ENCODE peak calls at places on chromosome 19, in six cellular contexts. P, K, G, X, T and D are unnamed samples.

GRCh38 chr19:49361438-49362047 is 673 bp downstream of the TEAD2 start:
- DNase-seq in P (no peak), K (peak; percentile 80), T (peak; percentile 88), G (peak; percentile 73), X (peak; percentile 93), D (peak; percentile 70)

GRCh38 chr19:45437328-45437727 is 13.6 kb upstream of the ERCC1 start:
- DNase-seq in P (no peak), K (no peak), G (no peak), X (no peak), T (no peak), D (no peak)

GRCh38 chr19:29715695-29716581 is 877 bp upstream of the C19orf12 start:
- DNase-seq in G (no peak), K (no peak), T (peak; percentile 50), P (no peak), X (peak; percentile 46), D (no peak)

GRCh38 chr19:28037186-28037585 is 1175.8 kb downstream of the UQCRFS1 start:
- DNase-seq in X (no peak), T (no peak), K (no peak), G (no peak), P (no peak), D (no peak)

GRCh38 chr19:27777242-27777641 is 1435.7 kb downstream of the UQCRFS1 start:
- DNase-seq in G (peak; percentile 8), P (no peak), K (no peak), T (no peak), X (no peak), D (no peak)

GRCh38 chr19:47714339-47714738 is 1.1 kb downstream of the EHD2 start:
- DNase-seq in G (no peak), X (peak; percentile 27), K (no peak), P (no peak), T (peak; percentile 45), D (no peak)

GRCh38 chr19:41870401-41870873 is 6.6 kb upstream of the CD79A start:
- DNase-seq in K (peak; percentile 61), P (no peak), G (no peak), X (peak; percentile 22), T (no peak), D (no peak)

GRCh38 chr19:10270180-10270615 is 722 bp upstream of the ICAM1 start:
- DNase-seq in G (peak; percentile 33), T (no peak), K (no peak), X (peak; percentile 46), P (no peak), D (no peak)

GRCh38 chr19:47075179-47075811 is 26.9 kb upstream of the TMEM160 start:
- DNase-seq in P (no peak), K (peak; percentile 12), X (no peak), G (no peak), T (no peak), D (no peak)

GRCh38 chr19:9792191-9793050 is 23.9 kb upstream of the ZNF846 start:
- DNase-seq in G (peak; percentile 98), X (peak; percentile 96), P (peak; percentile 96), K (peak; percentile 91), T (peak; percentile 98), D (peak; percentile 96)

GRCh38 chr19:14619404-14619803 is 36.5 kb downstream of the CLEC17A start:
- DNase-seq in X (no peak), T (no peak), P (no peak), G (no peak), K (no peak), D (no peak)

GRCh38 chr19:38394488-38394887 is 6.0 kb downstream of the SPRED3 start:
- DNase-seq in G (peak; percentile 98), T (peak; percentile 95), K (no peak), P (peak; percentile 82), X (no peak), D (no peak)

GRCh38 chr19:19580417-19580816 is 38.1 kb downstream of the PBX4 start:
- DNase-seq in T (no peak), K (no peak), P (no peak), G (no peak), X (no peak), D (no peak)

GRCh38 chr19:10013316-10013715 is at the start of gene RDH8:
- DNase-seq in K (no peak), G (no peak), X (no peak), T (no peak), P (no peak), D (no peak)

GRCh38 chr19:56866563-56866962 is 26.0 kb upstream of the PEG3 start:
- DNase-seq in T (peak; percentile 7), K (no peak), X (no peak), P (no peak), G (no peak), D (peak; percentile 4)

GRCh38 chr19:23901360-23901759 is 13.3 kb upstream of the ZNF726 start:
- DNase-seq in T (no peak), G (no peak), K (no peak), P (no peak), X (no peak), D (no peak)

GRCh38 chr19:49335071-49335783 is at the start of gene CD37:
- DNase-seq in T (no peak), K (no peak), G (peak; percentile 21), P (no peak), X (no peak), D (no peak)

GRCh38 chr19:50377051-50377441 is 789 bp downstream of the NR1H2 start:
- DNase-seq in X (peak; percentile 17), T (peak; percentile 74), G (no peak), P (no peak), K (no peak), D (no peak)

GRCh38 chr19:41879080-41879479 is 2.0 kb downstream of the CD79A start:
- DNase-seq in T (no peak), K (no peak), G (no peak), P (no peak), X (no peak), D (no peak)

GRCh38 chr19:1524206-1524971 is 512 bp downstream of the PLK5 start:
- DNase-seq in G (no peak), X (no peak), P (no peak), T (peak; percentile 13), K (no peak), D (no peak)

GRCh38 chr19:1522061-1522460 is 1.8 kb upstream of the PLK5 start:
- DNase-seq in G (no peak), P (no peak), K (no peak), T (no peak), X (no peak), D (no peak)

GRCh38 chr19:1523412-1524205 is at the start of gene PLK5:
- DNase-seq in T (no peak), X (no peak), K (no peak), P (no peak), G (no peak), D (no peak)

GRCh38 chr19:1521636-1522035 is 2.2 kb upstream of the PLK5 start:
- DNase-seq in X (no peak), T (no peak), P (no peak), G (no peak), K (no peak), D (no peak)

DNA sequence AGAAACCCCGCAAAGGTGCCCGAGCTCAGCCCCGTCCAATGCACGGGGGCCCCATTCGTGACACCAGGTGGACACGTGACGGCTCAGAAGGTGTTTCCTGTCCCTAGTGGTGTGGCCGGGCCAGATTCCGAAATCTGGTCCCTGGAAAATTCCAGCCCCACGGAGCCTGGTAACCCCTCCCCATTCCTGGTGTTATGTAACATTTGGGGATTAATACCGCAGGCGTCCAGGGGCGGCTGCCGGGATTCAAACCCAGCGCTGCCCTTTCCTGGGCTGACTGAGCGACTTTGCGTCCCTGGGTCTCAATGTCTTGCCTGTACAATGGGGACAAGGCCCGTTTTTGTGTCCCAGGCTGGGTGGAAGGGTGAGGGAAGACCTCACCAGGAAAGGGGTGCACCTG is 1.0 kb upstream of the PLK5 start:
- DNase-seq in X (no peak), K (no peak), G (no peak), P (no peak), T (no peak), D (no peak)
- H3K4me2 ChIP-seq in X (no peak overlapping the region), K (no peak overlapping the region), G (no peak overlapping the region), P (no peak overlapping the region), T (no peak overlapping the region), D (no peak overlapping the region)

DNA sequence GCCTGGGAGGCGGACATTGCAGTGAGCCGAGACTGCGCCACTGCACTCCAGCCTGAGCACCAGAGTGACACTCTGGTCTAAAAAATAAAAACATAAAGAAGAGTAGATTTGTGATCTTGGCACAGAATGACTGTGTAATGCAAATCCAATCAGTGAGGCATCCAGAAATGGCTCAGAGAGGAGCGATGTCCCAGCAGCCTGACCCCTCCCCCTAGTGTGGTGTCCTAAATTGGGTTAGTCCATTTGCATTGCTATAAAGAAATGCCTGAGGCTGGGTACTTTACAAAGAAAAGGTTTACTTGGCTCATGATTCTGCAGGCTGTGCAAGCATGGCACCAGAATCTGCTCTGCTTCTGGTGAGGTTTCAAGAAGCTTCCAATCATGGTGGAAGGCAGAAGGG is 59.1 kb upstream of the ZNF30 start:
- DNase-seq in P (no peak), X (no peak), T (no peak), K (no peak), G (no peak), D (no peak)
- H2BK15ac ChIP-seq in P (no peak overlapping the region), X (no peak overlapping the region), T (no peak overlapping the region), K (no peak overlapping the region), G (no peak overlapping the region), D (no peak overlapping the region)

DNA sequence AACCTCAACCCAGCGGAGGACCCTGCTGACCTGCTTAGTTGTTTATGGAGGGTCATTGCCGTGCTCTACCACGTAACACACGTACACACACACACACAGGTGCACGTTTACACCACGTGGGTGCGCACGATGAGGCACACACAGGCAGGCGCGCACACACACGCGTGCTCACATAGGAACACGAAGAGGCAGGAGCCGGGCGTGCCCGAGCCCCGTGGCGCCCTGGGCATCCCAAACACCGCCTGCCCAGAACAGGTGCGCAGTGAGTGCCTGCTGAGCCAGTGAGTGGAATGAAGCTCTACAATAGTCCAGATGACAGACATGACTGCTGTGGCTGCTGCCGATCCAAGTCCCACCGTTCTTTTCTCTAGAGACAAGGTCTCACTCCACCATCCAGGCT is 11.2 kb upstream of the MADCAM1 start:
- DNase-seq in X (no peak), T (no peak), K (no peak), P (no peak), G (no peak), D (no peak)
- H3K4me2 ChIP-seq in X (peak overlapping the region; percentile 46), T (no peak overlapping the region), K (no peak overlapping the region), P (peak overlapping the region; percentile 12), G (no peak overlapping the region), D (peak overlapping the region; percentile 32)

GRCh38 chr19:17075860-17076538 is 422 bp downstream of the MYO9B start:
- DNase-seq in K (peak; percentile 33), G (no peak), T (peak; percentile 84), X (peak; percentile 51), P (no peak), D (no peak)
- H2BK15ac ChIP-seq in K (no peak overlapping the region), G (no peak overlapping the region), T (no peak overlapping the region), X (peak overlapping the region; percentile 99), P (no peak overlapping the region), D (peak overlapping the region; percentile 63)

GRCh38 chr19:58097783-58098681 is at the start of gene ZSCAN18:
- DNase-seq in P (peak; percentile 94), G (peak; percentile 99), T (peak; percentile 99), X (peak; percentile 97), K (peak; percentile 86), D (peak; percentile 100)
- H3K4me2 ChIP-seq in P (peak within 1 kb of the TSS; percentile 69), G (peak within 1 kb of the TSS; percentile 53), T (peak within 1 kb of the TSS; percentile 88), X (peak within 1 kb of the TSS; percentile 88), K (peak within 1 kb of the TSS; percentile 93), D (peak within 1 kb of the TSS; percentile 66)

GRCh38 chr19:32910874-32911273 is 41.3 kb upstream of the SLC7A9 start:
- DNase-seq in G (no peak), P (no peak), X (peak; percentile 36), K (peak; percentile 12), T (no peak), D (no peak)
- H2BK15ac ChIP-seq in G (no peak overlapping the region), P (no peak overlapping the region), X (no peak overlapping the region), K (no peak overlapping the region), T (no peak overlapping the region), D (no peak overlapping the region)